ENCODE peak calls at places on chromosome 6, in six cellular contexts. Y, G, Z, I, W and L are unnamed samples.

GRCh38 chr6:169755162-169755561 is 3.7 kb downstream of the ERMARD start:
- DNase-seq in Y (no peak), G (no peak), Z (no peak), I (no peak), W (no peak), L (no peak)

GRCh38 chr6:163883946-163884345 is 469.4 kb downstream of the QKI start:
- DNase-seq in Y (no peak), G (no peak), Z (no peak), I (no peak), W (no peak), L (peak)

GRCh38 chr6:134795696-134796095 is 154.2 kb downstream of the ALDH8A1 start:
- DNase-seq in Y (no peak), G (no peak), Z (peak), I (peak), W (no peak), L (no peak)

GRCh38 chr6:30129818-30130679 is 5.9 kb upstream of the TRIM40 start:
- DNase-seq in Y (no peak), G (no peak), Z (no peak), I (no peak), W (no peak), L (no peak)

GRCh38 chr6:25016311-25016710 is 80.6 kb upstream of the RIPOR2 start:
- DNase-seq in Y (no peak), G (no peak), Z (peak), I (peak), W (no peak), L (no peak)

GRCh38 chr6:36851149-36851614 is 11.9 kb upstream of the CPNE5 start:
- DNase-seq in Y (peak), G (peak), Z (peak), I (peak), W (peak), L (peak)

GRCh38 chr6:80988892-80989291 is 763.6 kb downstream of the TENT5A start:
- DNase-seq in Y (no peak), G (no peak), Z (no peak), I (no peak), W (no peak), L (no peak)

GRCh38 chr6:54981647-54982046 is 135.1 kb downstream of the FAM83B start:
- DNase-seq in Y (no peak), G (no peak), Z (peak), I (peak), W (no peak), L (no peak)

GRCh38 chr6:35300848-35301247 is 3.2 kb downstream of the DEF6 start:
- DNase-seq in Y (no peak), G (no peak), Z (no peak), I (no peak), W (no peak), L (no peak)

GRCh38 chr6:149990672-149991402 is 27.1 kb downstream of the ULBP1 start:
- DNase-seq in Y (peak), G (no peak), Z (no peak), I (no peak), W (no peak), L (no peak)

GRCh38 chr6:117346142-117346930 is 79.4 kb downstream of the ROS1 start:
- DNase-seq in Y (peak), G (no peak), Z (peak), I (peak), W (no peak), L (no peak)

GRCh38 chr6:112398686-112399085 is 51.6 kb downstream of the RFPL4B start:
- DNase-seq in Y (no peak), G (no peak), Z (no peak), I (no peak), W (no peak), L (no peak)

GRCh38 chr6:139713416-139713815 is 339.0 kb upstream of the CITED2 start:
- DNase-seq in Y (no peak), G (no peak), Z (no peak), I (no peak), W (no peak), L (no peak)

GRCh38 chr6:144305985-144306384 is 20.9 kb downstream of the UTRN start:
- DNase-seq in Y (no peak), G (no peak), Z (peak), I (peak), W (no peak), L (no peak)

GRCh38 chr6:148455225-148455624 is 112.6 kb downstream of the SASH1 start:
- DNase-seq in Y (no peak), G (no peak), Z (peak), I (peak), W (no peak), L (no peak)

GRCh38 chr6:119108076-119108475 is 29.6 kb upstream of the FAM184A start:
- DNase-seq in Y (no peak), G (no peak), Z (no peak), I (no peak), W (no peak), L (no peak)

GRCh38 chr6:44715188-44715587 is 327.7 kb downstream of the CDC5L start:
- DNase-seq in Y (no peak), G (no peak), Z (no peak), I (no peak), W (no peak), L (no peak)

GRCh38 chr6:25486580-25486979 is 165.4 kb upstream of the SCGN start:
- DNase-seq in Y (no peak), G (no peak), Z (no peak), I (no peak), W (no peak), L (no peak)

GRCh38 chr6:140051521-140052455 is 677.3 kb upstream of the CITED2 start:
- DNase-seq in Y (peak), G (no peak), Z (peak), I (peak), W (no peak), L (no peak)

GRCh38 chr6:147417954-147418353 is 90.5 kb upstream of the SAMD5 start:
- DNase-seq in Y (no peak), G (no peak), Z (no peak), I (no peak), W (no peak), L (no peak)

GRCh38 chr6:131948221-131948661 is 2.9 kb downstream of the CCN2 start:
- DNase-seq in Y (no peak), G (no peak), Z (peak), I (peak), W (no peak), L (no peak)

GRCh38 chr6:81995548-81996289 is 243.2 kb upstream of the TENT5A start:
- DNase-seq in Y (no peak), G (no peak), Z (peak), I (peak), W (no peak), L (no peak)

GRCh38 chr6:165656581-165657324 is 6.3 kb downstream of the PDE10A start:
- DNase-seq in Y (no peak), G (no peak), Z (no peak), I (no peak), W (no peak), L (no peak)

GRCh38 chr6:96760153-96760687 is 77.1 kb downstream of the GPR63 start:
- DNase-seq in Y (no peak), G (no peak), Z (no peak), I (no peak), W (no peak), L (no peak)

GRCh38 chr6:83057705-83058321 is 7.8 kb downstream of the UBE3D start:
- DNase-seq in Y (peak), G (no peak), Z (no peak), I (peak), W (no peak), L (no peak)

GRCh38 chr6:105898286-105898685 is 187.8 kb upstream of the PRDM1 start:
- DNase-seq in Y (no peak), G (no peak), Z (peak), I (peak), W (no peak), L (no peak)

GRCh38 chr6:10610289-10610688 is 84.1 kb downstream of the C6orf52 start:
- DNase-seq in Y (no peak), G (no peak), Z (peak), I (peak), W (no peak), L (no peak)

DNA sequence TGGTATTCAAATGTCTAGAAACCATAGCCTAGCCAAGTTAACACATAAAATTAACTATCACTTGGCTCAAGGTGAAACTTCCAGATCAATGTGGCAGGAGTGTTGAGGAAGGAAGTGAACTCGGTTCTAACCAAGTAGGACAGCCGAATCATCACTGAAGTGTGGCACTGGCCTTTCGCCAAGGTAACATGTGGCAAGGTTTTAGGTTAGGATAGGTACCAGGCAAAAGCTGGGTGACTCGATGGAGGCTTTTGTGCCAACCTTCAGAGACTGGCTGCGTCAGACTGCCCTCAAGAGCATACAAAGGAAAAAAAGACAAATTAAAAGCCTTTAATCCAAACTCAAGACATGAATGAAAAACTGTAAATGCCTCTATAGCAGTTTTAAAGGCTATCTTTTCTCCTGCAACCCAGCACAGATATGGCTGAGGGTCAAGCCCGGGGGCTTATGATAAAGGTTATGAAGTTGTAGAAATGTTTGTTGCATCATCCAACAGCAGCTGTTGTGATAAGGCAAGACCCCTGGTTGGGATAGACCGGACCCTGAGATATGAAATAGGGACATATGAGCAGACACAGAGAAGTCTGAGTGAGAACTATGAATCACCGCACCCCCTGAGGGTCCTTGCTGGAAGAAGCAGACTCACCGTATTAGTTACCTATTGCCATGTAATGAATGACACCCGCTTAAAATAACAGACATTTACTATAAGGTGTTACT is 11.9 kb downstream of the PSMB9 start:
- DNase-seq in Y (no peak), G (no peak), Z (no peak), I (no peak), W (no peak), L (no peak)
- H3K4me3 ChIP-seq in Y (no peak), G (no peak), Z (no peak), I (no peak), W (no peak), L (no peak)

GRCh38 chr6:16800942-16801341 is 39.7 kb upstream of the ATXN1 start:
- DNase-seq in Y (no peak), G (no peak), Z (peak), I (peak), W (no peak), L (peak)
- H3K27ac ChIP-seq in Y (peak), G (no peak), Z (no peak), I (no peak), W (no peak), L (no peak)

GRCh38 chr6:158703121-158703839 is 53.4 kb downstream of the SYTL3 start:
- DNase-seq in Y (no peak), G (no peak), Z (no peak), I (no peak), W (no peak), L (no peak)

GRCh38 chr6:158706369-158706982 is 56.6 kb downstream of the SYTL3 start:
- DNase-seq in Y (peak), G (no peak), Z (peak), I (peak), W (peak), L (no peak)

GRCh38 chr6:158707120-158707519 is 57.3 kb downstream of the SYTL3 start:
- DNase-seq in Y (peak), G (peak), Z (peak), I (peak), W (no peak), L (no peak)

GRCh38 chr6:158705386-158706126 is 55.7 kb downstream of the SYTL3 start:
- DNase-seq in Y (no peak), G (no peak), Z (no peak), I (no peak), W (no peak), L (no peak)

DNA sequence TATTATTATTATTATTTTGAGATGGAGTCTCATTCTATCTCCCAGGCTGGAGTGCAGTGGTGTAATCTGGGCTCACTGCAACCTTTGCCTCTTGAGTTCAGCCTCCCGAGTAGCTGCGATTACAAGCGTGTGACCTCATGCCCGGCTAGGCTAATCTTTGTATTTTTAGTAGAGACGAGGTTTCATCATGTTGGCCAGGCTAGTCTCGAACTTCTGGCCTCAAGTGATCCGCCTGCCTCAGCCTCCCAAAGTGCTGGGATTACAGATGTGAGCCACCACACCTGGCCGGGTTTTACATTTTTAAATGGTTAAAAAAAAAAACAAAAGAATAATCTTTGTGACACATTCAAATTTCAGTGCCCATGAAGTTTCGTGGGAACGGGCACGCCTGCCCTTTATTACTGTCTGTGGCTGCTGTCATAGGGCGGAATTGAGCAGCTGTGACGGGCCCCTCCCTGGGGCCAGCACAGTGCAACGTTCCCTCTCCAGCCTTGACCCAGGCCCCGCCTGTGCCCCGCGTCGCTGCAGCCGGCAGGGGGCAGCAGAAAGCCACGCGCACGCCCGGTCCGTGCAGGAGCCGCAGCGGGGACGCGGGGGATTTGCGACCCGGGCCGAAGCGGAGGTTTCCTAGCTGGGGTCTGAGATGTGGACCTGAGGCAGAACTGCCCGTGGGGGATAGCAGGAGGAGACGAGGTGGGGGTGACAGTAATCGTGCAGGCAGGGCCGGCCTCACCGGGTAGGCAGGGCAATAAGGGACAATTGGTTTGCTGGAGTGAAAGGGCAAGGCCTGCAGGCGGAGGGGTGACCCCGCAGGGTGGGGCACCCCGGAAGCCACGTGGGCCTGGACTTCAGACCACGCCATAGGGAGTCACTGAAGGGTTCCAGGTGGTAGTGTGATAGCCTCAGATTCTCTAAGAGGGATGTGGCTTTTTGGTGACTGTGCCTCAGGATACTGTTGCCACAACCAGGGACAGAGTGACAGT is 54.3 kb downstream of the SYTL3 start:
- DNase-seq in Y (peak), G (peak), Z (peak), I (peak), W (peak), L (peak)
- TF ChIP-seq CTCF in Y (peak), G (peak), Z (peak), I (peak), W (peak), L (peak)

GRCh38 chr6:6585003-6585311 is 3.6 kb upstream of the LY86 start:
- DNase-seq in Y (no peak), G (no peak), Z (no peak), I (no peak), W (no peak), L (no peak)
- H3K4me3 ChIP-seq in Y (no peak), G (no peak), Z (no peak), I (no peak), W (no peak), L (no peak)

GRCh38 chr6:6595025-6595424 is 6.5 kb downstream of the LY86 start:
- DNase-seq in Y (no peak), G (no peak), Z (no peak), I (no peak), W (no peak), L (no peak)

GRCh38 chr6:6597682-6598081 is 9.2 kb downstream of the LY86 start:
- DNase-seq in Y (no peak), G (no peak), Z (no peak), I (no peak), W (no peak), L (no peak)

GRCh38 chr6:6595946-6596345 is 7.4 kb downstream of the LY86 start:
- DNase-seq in Y (no peak), G (no peak), Z (no peak), I (no peak), W (no peak), L (no peak)

GRCh38 chr6:6596929-6597328 is 8.4 kb downstream of the LY86 start:
- DNase-seq in Y (no peak), G (no peak), Z (no peak), I (no peak), W (no peak), L (no peak)

GRCh38 chr6:6596529-6596928 is 8.0 kb downstream of the LY86 start:
- DNase-seq in Y (no peak), G (no peak), Z (no peak), I (no peak), W (no peak), L (no peak)
- H3K27ac ChIP-seq in Y (no peak), G (no peak), Z (no peak), I (no peak), W (no peak), L (no peak)